ENCODE peak calls at places on chromosomes 12 and 14, in ten cellular contexts. N is neural crest cell; W is BE2C; L is hepatocyte; B is fibroblast of pulmonary artery; H is prostate gland; R is CD8-positive, alpha-beta T cell; Y is endothelial cell; Z is psoas muscle; Q is Calu3. M is an unnamed sample.

GRCh38 chr12:118058227-118058626 is 2.8 kb downstream of the WSB2 start:
- DNase-seq in N (no peak), W (no peak), L (no peak), B (no peak), H (no peak), R (no peak), Y (no peak), Z (no peak), Q (no peak), M (no peak)

GRCh38 chr14:64119535-64119934 is 174.6 kb downstream of the ESR2 start:
- DNase-seq in N (no peak), W (no peak), L (no peak), B (no peak), H (no peak), R (no peak), Y (no peak), Z (no peak), Q (no peak), M (no peak)

GRCh38 chr14:88786715-88787114 is 6.0 kb downstream of the EML5 start:
- DNase-seq in N (no peak), W (no peak), L (no peak), B (no peak), H (no peak), R (no peak), Y (no peak), Z (no peak), Q (no peak), M (no peak)

GRCh38 chr12:54039417-54040147 is 6.7 kb downstream of the HOXC5 start:
- DNase-seq in N (no peak), W (no peak), L (no peak), B (no peak), H (no peak), R (no peak), Y (no peak), Z (peak), Q (no peak), M (peak)

GRCh38 chr14:93337143-93337753 is 4.4 kb upstream of the BTBD7 start:
- DNase-seq in N (no peak), W (no peak), L (peak), B (no peak), H (no peak), R (no peak), Y (no peak), Z (no peak), Q (no peak), M (no peak)

GRCh38 chr14:102594514-102595175 is 2.2 kb downstream of the RCOR1 start:
- DNase-seq in N (peak), W (peak), L (peak), B (peak), H (peak), R (peak), Y (peak), Z (peak), Q (peak), M (peak)

GRCh38 chr12:41966916-41967315 is 177.8 kb downstream of the GXYLT1 start:
- DNase-seq in N (no peak), W (no peak), L (no peak), B (no peak), H (no peak), R (no peak), Y (no peak), Z (no peak), Q (no peak), M (no peak)

GRCh38 chr12:100741084-100741711 is 53.4 kb upstream of the ANO4 start:
- DNase-seq in N (no peak), W (no peak), L (peak), B (peak), H (no peak), R (no peak), Y (no peak), Z (no peak), Q (peak), M (no peak)

GRCh38 chr12:97386133-97386581 is 76.4 kb upstream of the RMST start:
- DNase-seq in N (no peak), W (peak), L (peak), B (no peak), H (no peak), R (no peak), Y (no peak), Z (no peak), Q (no peak), M (no peak)

GRCh38 chr12:48750769-48751356 is 34.4 kb upstream of the CCNT1 start:
- DNase-seq in N (no peak), W (no peak), L (no peak), B (no peak), H (no peak), R (no peak), Y (no peak), Z (no peak), Q (no peak), M (no peak)

GRCh38 chr12:118358607-118359540 is 13.8 kb downstream of the TAOK3 start:
- DNase-seq in N (no peak), W (no peak), L (no peak), B (no peak), H (no peak), R (no peak), Y (no peak), Z (no peak), Q (no peak), M (no peak)

GRCh38 chr12:644818-645552 is 18.3 kb downstream of the NINJ2 start:
- DNase-seq in N (no peak), W (no peak), L (no peak), B (peak), H (no peak), R (no peak), Y (no peak), Z (no peak), Q (no peak), M (no peak)

DNA sequence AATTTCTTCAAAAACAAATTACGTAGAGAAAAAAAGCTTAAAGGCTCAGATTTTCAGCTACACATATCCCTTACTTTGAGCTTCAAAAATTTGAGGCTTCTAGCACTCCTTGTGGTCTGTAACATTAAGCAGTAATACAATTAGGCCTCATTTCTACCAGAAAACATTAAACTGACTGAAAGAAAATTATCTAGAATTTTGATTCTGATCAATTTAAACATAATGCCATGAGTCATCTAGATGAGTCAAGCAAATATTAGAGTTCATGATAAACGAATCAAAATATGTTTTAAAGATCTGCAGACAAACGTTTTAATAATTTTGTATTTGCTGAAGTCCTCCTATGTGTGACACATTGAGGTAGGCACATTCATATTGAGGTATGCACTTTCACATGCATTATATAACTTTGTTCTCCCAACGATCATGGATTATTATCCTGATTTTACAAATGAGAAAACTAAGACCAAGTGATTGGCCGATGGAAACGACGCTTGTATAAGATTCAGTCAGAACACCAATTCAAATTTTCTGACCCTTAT is 4.3 kb downstream of the OSBPL8 start:
- DNase-seq in N (no peak), W (no peak), L (no peak), B (no peak), H (no peak), R (no peak), Y (no peak), Z (no peak), Q (no peak), M (no peak)
- TF ChIP-seq CTCF in N (no peak), W (peak), L (no peak), B (peak), H (no peak), R (no peak), Y (no peak), Z (no peak), Q (no peak), M (no peak)

DNA sequence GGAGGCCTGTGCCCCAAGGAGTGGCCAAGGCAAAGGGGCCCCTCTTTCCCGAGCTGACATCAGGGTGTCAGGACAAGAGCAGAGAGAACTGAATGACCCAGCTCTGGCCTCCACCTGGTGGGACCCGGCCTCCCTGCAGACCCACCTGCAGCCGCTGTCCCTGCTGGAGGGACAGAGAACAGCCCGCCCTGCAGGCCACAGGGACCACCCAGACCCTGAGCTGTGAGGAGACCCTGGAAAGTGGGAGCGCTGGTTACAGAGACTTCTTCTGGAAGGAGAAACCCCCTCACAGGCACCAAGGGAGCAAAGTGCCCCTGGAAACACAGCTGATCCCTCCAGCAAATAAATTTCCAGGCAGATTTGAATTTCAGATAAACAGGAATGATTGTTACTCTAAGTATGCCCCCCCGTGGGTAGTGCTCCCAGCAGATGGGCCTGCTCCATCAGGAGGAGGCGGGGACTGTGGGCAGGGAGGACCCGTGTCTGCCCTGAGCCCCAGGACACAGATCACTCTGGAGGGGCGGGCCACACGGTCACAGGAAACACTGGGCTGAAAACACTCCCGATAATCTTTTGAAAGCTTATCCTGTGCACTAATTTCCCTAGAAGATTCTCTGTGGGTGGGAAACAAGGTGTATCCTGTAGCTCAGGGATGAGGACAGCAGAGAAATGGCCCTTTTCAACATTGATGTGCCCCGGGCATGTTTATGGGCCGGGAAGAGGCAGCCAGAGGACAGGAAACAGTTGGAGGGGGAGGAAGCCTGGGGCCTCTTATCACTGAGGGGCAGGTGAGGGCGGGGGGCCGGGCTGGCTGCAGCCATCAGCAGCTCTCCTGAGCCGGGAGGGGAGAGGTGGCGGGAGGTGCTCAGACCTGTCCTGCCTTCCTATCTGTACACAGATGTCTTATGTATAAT is 276.0 kb downstream of the ADGRD1 start:
- DNase-seq in N (no peak), W (peak), L (peak), B (no peak), H (no peak), R (no peak), Y (peak), Z (no peak), Q (no peak), M (no peak)
- TF ChIP-seq CTCF in N (peak), W (peak), L (no peak), B (no peak), H (no peak), R (no peak), Y (peak), Z (no peak), Q (no peak), M (no peak)

GRCh38 chr12:26021534-26021933 is 63.1 kb downstream of the RASSF8 start:
- DNase-seq in N (no peak), W (no peak), L (no peak), B (no peak), H (no peak), R (no peak), Y (no peak), Z (no peak), Q (no peak), M (no peak)

GRCh38 chr12:26022043-26022442 is 63.6 kb downstream of the RASSF8 start:
- DNase-seq in N (no peak), W (no peak), L (no peak), B (no peak), H (no peak), R (no peak), Y (no peak), Z (no peak), Q (no peak), M (no peak)

GRCh38 chr12:26018926-26019325 is 60.4 kb downstream of the RASSF8 start:
- DNase-seq in N (no peak), W (no peak), L (no peak), B (no peak), H (no peak), R (no peak), Y (no peak), Z (no peak), Q (no peak), M (no peak)

GRCh38 chr12:26014085-26014484 is 55.6 kb downstream of the RASSF8 start:
- DNase-seq in N (no peak), W (no peak), L (no peak), B (no peak), H (no peak), R (no peak), Y (no peak), Z (no peak), Q (no peak), M (no peak)

DNA sequence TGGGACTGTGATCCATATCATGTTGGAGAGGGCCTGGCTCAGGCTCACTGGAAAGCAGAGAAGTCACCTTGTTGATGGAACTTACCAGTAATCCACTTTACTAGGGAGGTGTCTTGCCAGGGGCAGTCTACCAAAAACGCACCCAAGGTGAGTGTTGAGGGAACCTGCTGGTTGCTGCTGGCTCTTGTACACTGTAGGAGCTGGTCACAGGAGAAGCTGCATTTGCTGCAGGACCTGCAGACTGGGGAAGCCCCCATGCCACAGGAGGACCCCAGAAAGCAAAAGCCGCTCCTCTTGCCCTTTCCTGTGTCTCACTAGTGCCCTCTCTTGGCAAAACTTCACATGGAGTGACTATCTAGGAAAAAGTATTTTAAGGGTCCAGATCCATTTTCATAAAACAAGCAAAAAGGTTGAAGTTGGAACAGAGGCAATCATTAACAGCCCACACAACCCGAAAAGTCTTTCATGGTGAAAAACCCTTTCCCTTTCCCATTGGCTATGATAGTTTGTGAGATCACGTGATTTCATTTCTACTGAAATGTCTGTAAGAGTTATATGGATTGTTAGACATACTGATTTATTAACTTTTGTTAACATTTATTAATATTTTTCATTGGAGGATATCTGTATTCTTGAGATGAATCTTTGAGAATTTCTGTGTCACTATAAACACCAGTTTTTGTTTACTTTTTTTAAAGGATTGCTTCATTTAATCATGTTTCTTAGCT is 59.2 kb downstream of the RASSF8 start:
- DNase-seq in N (peak), W (peak), L (peak), B (peak), H (no peak), R (no peak), Y (peak), Z (no peak), Q (peak), M (peak)
- TF ChIP-seq CTCF in N (peak), W (peak), L (peak), B (peak), H (no peak), R (no peak), Y (peak), Z (peak), Q (peak), M (peak)

GRCh38 chr12:14239350-14239934 is 126.0 kb upstream of the ATF7IP start:
- DNase-seq in N (peak), W (peak), L (peak), B (peak), H (no peak), R (no peak), Y (no peak), Z (peak), Q (peak), M (peak)
- TF ChIP-seq CTCF in N (peak), W (peak), L (no peak), B (peak), H (no peak), R (no peak), Y (no peak), Z (no peak), Q (peak), M (no peak)

DNA sequence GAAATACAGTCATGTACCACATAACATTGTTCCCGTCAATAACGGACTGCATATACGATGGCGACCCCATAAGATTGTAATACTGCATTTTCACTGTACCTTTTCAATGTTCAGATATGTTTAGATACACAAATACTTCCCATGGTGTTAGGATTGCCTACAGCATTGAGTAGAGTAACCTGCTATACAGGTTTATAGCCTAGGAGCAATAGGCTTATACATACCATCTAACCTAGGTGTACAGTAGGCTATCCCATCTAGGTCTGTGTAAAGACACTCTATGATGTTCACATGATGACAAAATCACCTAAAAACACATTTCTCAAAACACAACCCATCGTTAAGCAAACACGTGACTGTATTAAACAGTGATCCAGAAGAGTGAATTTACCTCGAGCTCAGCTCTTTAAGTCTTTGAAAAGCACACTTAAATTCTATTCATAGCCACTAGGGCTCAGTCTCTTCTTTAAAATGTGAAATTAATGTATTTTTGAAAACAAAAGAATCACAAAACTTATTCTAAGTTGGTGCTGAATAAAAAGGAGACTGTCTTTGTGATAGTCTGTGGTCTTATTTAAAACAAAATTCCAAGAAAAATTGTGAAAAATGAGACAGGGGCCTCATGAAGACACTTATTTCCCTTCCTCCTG is 239.1 kb upstream of the ARID2 start:
- DNase-seq in N (no peak), W (no peak), L (no peak), B (no peak), H (no peak), R (no peak), Y (no peak), Z (no peak), Q (no peak), M (no peak)
- TF ChIP-seq CTCF in N (peak), W (no peak), L (no peak), B (no peak), H (no peak), R (no peak), Y (no peak), Z (no peak), Q (no peak), M (no peak)